ENCODE peak calls at places on chromosomes 7 and 10, in four cellular contexts. X is H7, L is HCEC 1CT, M is H54. I is an unnamed sample.

GRCh38 chr10:33612551-33612950 is 278.1 kb upstream of the NRP1 start:
- DNase-seq in X (no peak), L (peak), M (no peak), I (no peak)

GRCh38 chr10:59517961-59518360 is 155.6 kb upstream of the FAM13C start:
- DNase-seq in X (no peak), L (no peak), M (no peak), I (no peak)

GRCh38 chr7:35723011-35723410 is 28.1 kb upstream of the HERPUD2 start:
- DNase-seq in X (no peak), L (peak), M (peak), I (no peak)

GRCh38 chr7:94513565-94513860 is 3.9 kb downstream of the CASD1 start:
- DNase-seq in X (no peak), L (no peak), M (no peak), I (no peak)

GRCh38 chr7:139821349-139822115 is 7.5 kb upstream of the TBXAS1 start:
- DNase-seq in X (no peak), L (no peak), M (no peak), I (no peak)

GRCh38 chr10:13930123-13930522 is 343.4 kb downstream of the PRPF18 start:
- DNase-seq in X (no peak), L (no peak), M (no peak), I (no peak)

GRCh38 chr10:128174581-128175559 is 48.6 kb upstream of the MKI67 start:
- DNase-seq in X (no peak), L (no peak), M (no peak), I (no peak)

GRCh38 chr10:73648252-73648651 is 7.0 kb upstream of the MYOZ1 start:
- DNase-seq in X (peak), L (no peak), M (no peak), I (no peak)

GRCh38 chr7:99290980-99291607 is 18.5 kb downstream of the MYH16 start:
- DNase-seq in X (no peak), L (peak), M (no peak), I (no peak)

GRCh38 chr10:34124522-34125035 is 690.5 kb downstream of the PARD3 start:
- DNase-seq in X (no peak), L (peak), M (peak), I (peak)

GRCh38 chr7:142478479-142479220 is 220.8 kb upstream of the PRSS58 start:
- DNase-seq in X (peak), L (peak), M (peak), I (no peak)

GRCh38 chr10:5530846-5531557 is 6.2 kb downstream of the CALML3 start:
- DNase-seq in X (no peak), L (no peak), M (no peak), I (no peak)

GRCh38 chr7:47765373-47765979 is 182.8 kb downstream of the PKD1L1 start:
- DNase-seq in X (no peak), L (no peak), M (no peak), I (no peak)

GRCh38 chr10:6737758-6738463 is 157.8 kb upstream of the PRKCQ start:
- DNase-seq in X (no peak), L (peak), M (no peak), I (no peak)

GRCh38 chr10:549391-549790 is 140.1 kb downstream of the DIP2C start:
- DNase-seq in X (no peak), L (no peak), M (no peak), I (no peak)

GRCh38 chr7:68785036-68785435 is 813.2 kb upstream of the AUTS2 start:
- DNase-seq in X (no peak), L (no peak), M (no peak), I (no peak)

GRCh38 chr7:90244909-90245841 is at the start of gene CFAP69:
- DNase-seq in X (peak), L (peak), M (peak), I (peak)

GRCh38 chr7:38169862-38170261 is 8.2 kb upstream of the STARD3NL start:
- DNase-seq in X (no peak), L (peak), M (peak), I (peak)

GRCh38 chr10:100872034-100872791 is 40.5 kb upstream of the SLF2 start:
- DNase-seq in X (peak), L (peak), M (peak), I (peak)

GRCh38 chr10:70652761-70653657 is 19.3 kb upstream of the ADAMTS14 start:
- DNase-seq in X (no peak), L (peak), M (peak), I (peak)

GRCh38 chr7:76303057-76303828 is 770 bp downstream of the HSPB1 start:
- DNase-seq in X (peak), L (peak), M (no peak), I (peak)

GRCh38 chr7:82810558-82811259 is 352.0 kb downstream of the PCLO start:
- DNase-seq in X (peak), L (peak), M (peak), I (peak)

GRCh38 chr10:49237985-49238384 is 49.8 kb upstream of the TMEM273 start:
- DNase-seq in X (no peak), L (no peak), M (no peak), I (no peak)

GRCh38 chr7:988426-988911 is 5.5 kb downstream of the CYP2W1 start:
- DNase-seq in X (no peak), L (no peak), M (peak), I (no peak)

GRCh38 chr10:70222340-70222794 is 10.9 kb downstream of the PPA1 start:
- DNase-seq in X (no peak), L (no peak), M (no peak), I (no peak)

GRCh38 chr7:158124671-158125079 is 462.9 kb downstream of the PTPRN2 start:
- DNase-seq in X (no peak), L (no peak), M (no peak), I (no peak)

GRCh38 chr7:120207037-120207436 is 65.9 kb upstream of the KCND2 start:
- DNase-seq in X (no peak), L (no peak), M (no peak), I (no peak)

GRCh38 chr7:3949226-3949625 is 648.2 kb downstream of the SDK1 start:
- DNase-seq in X (peak), L (no peak), M (no peak), I (no peak)

I was measured in SJSA1.